ENCODE peak calls at places on chromosomes 13 and 19, in five cellular contexts. Q is esophagus squamous epithelium, G is keratinocyte, U is ovary, F is tibial artery. V is an unnamed sample.

GRCh38 chr13:107649071-107649470 is 566.3 kb downstream of the LIG4 start:
- DNase-seq in F (no peak), G (no peak), Q (no peak), U (no peak), V (no peak)

GRCh38 chr19:18948075-18948975 is 7.3 kb upstream of the HOMER3 start:
- DNase-seq in F (no peak), U (no peak), Q (no peak), G (no peak), V (no peak)

GRCh38 chr13:43981091-43981490 is 101.4 kb downstream of the LACC1 start:
- DNase-seq in F (no peak), U (no peak), G (no peak), Q (no peak), V (no peak)

GRCh38 chr19:15900504-15900903 is 2.6 kb upstream of the CYP4F2 start:
- DNase-seq in G (no peak), F (no peak), U (no peak), Q (no peak), V (no peak)

GRCh38 chr19:531753-532571 is at the start of gene CDC34:
- DNase-seq in U (no peak), F (no peak), G (no peak), Q (no peak), V (no peak)

GRCh38 chr13:38042771-38043170 is 173.2 kb upstream of the TRPC4 start:
- DNase-seq in U (no peak), F (no peak), Q (no peak), G (no peak), V (no peak)

GRCh38 chr13:111555268-111555633 is 234.8 kb downstream of the TEX29 start:
- DNase-seq in G (no peak), U (no peak), F (no peak), Q (no peak), V (no peak)

GRCh38 chr13:103130681-103131210 is 64.5 kb upstream of the SLC10A2 start:
- DNase-seq in F (no peak), G (peak; percentile 2), Q (no peak), U (no peak), V (no peak)

GRCh38 chr13:21133077-21133476 is 43.3 kb downstream of the SKA3 start:
- DNase-seq in Q (no peak), F (no peak), U (no peak), G (no peak), V (no peak)

GRCh38 chr19:10565028-10565566 is 713 bp downstream of the KRI1 start:
- DNase-seq in Q (no peak), G (no peak), F (peak; percentile 45), U (peak; percentile 42), V (no peak)

GRCh38 chr19:42074513-42075363 is 1.2 kb upstream of the ZNF574 start:
- DNase-seq in F (no peak), U (peak; percentile 33), Q (no peak), G (no peak), V (no peak)

GRCh38 chr13:30737511-30738342 is 2.4 kb downstream of the ALOX5AP start:
- DNase-seq in G (no peak), Q (no peak), U (no peak), F (no peak), V (no peak)

GRCh38 chr19:2083174-2083854 is 12.8 kb downstream of the MOB3A start:
- DNase-seq in G (no peak), F (no peak), Q (no peak), U (no peak), V (no peak)

GRCh38 chr13:110696776-110697175 is 9.1 kb downstream of the CARS2 start:
- DNase-seq in Q (no peak), G (no peak), U (no peak), F (no peak), V (no peak)

GRCh38 chr13:22451345-22451744 is 729.4 kb upstream of the SGCG start:
- DNase-seq in G (no peak), Q (no peak), U (no peak), F (no peak), V (no peak)

GRCh38 chr19:12796146-12797071 is 5.1 kb downstream of the JUNB start:
- DNase-seq in G (no peak), U (peak; percentile 73), Q (no peak), F (no peak), V (no peak)

GRCh38 chr13:99303863-99304521 is 3.2 kb downstream of the GPR183 start:
- DNase-seq in F (peak; percentile 33), U (no peak), G (no peak), Q (no peak), V (no peak)

GRCh38 chr13:33052446-33052845 is 36.2 kb downstream of the KL start:
- DNase-seq in G (no peak), U (no peak), F (no peak), Q (no peak), V (no peak)

GRCh38 chr19:1395194-1396018 is 5.9 kb downstream of the GAMT start:
- DNase-seq in U (peak; percentile 57), G (no peak), F (no peak), Q (no peak), V (no peak)

GRCh38 chr19:32566246-32566830 is 14.7 kb upstream of the PDCD5 start:
- DNase-seq in G (no peak), Q (no peak), U (no peak), F (no peak), V (no peak)

GRCh38 chr13:27120011-27120410 is 51.6 kb downstream of the USP12 start:
- DNase-seq in F (no peak), U (no peak), G (no peak), Q (no peak), V (no peak)

GRCh38 chr19:33456076-33456844 is 65.3 kb downstream of the PEPD start:
- DNase-seq in U (no peak), Q (no peak), F (no peak), G (no peak), V (no peak)

GRCh38 chr13:44050450-44051063 is 170.9 kb downstream of the LACC1 start:
- DNase-seq in F (no peak), U (no peak), G (no peak), Q (no peak), V (no peak)

GRCh38 chr13:113245858-113246791 is 36.7 kb downstream of the CUL4A start:
- DNase-seq in U (no peak), F (no peak), G (no peak), Q (no peak), V (no peak)
- H3K36me3 ChIP-seq in U (no peaks in the 10 kb centered on the region), F (peaks cover 83% of the 10 kb centered on the region), G (peaks cover 43% of the 10 kb centered on the region), Q (peaks cover 100% of the 10 kb centered on the region), V (peaks cover 22% of the 10 kb centered on the region)

GRCh38 chr19:58345558-58345957 is 7.7 kb downstream of the A1BG start:
- DNase-seq in G (no peak), Q (no peak), F (no peak), U (no peak), V (no peak)

GRCh38 chr19:58350001-58350801 is 3.1 kb downstream of the A1BG start:
- DNase-seq in F (no peak), U (no peak), G (no peak), Q (no peak), V (no peak)

GRCh38 chr19:58349590-58349989 is 3.7 kb downstream of the A1BG start:
- DNase-seq in F (no peak), Q (no peak), U (no peak), G (no peak), V (no peak)

GRCh38 chr19:58350871-58351557 is 2.3 kb downstream of the A1BG start:
- DNase-seq in U (no peak), Q (no peak), G (no peak), F (no peak), V (no peak)

GRCh38 chr19:58346961-58347929 is 6.0 kb downstream of the A1BG start:
- DNase-seq in G (no peak), F (peak; percentile 38), Q (no peak), U (no peak), V (no peak)
- H3K27me3 ChIP-seq in G (peaks cover 37% of the 10 kb centered on the region), F (peaks cover 3% of the 10 kb centered on the region), Q (peaks cover 56% of the 10 kb centered on the region), U (no peaks in the 10 kb centered on the region), V (no peaks in the 10 kb centered on the region)

GRCh38 chr19:38792250-38793111 is 3.5 kb downstream of the LGALS7B start:
- DNase-seq in F (no peak), U (no peak), Q (no peak), G (no peak), V (no peak)
- TF ChIP-seq CTCF in F (peak; percentile 6), U (no peak), Q (peak; percentile 55), G (peak; percentile 50), V (peak; percentile 38)

DNA sequence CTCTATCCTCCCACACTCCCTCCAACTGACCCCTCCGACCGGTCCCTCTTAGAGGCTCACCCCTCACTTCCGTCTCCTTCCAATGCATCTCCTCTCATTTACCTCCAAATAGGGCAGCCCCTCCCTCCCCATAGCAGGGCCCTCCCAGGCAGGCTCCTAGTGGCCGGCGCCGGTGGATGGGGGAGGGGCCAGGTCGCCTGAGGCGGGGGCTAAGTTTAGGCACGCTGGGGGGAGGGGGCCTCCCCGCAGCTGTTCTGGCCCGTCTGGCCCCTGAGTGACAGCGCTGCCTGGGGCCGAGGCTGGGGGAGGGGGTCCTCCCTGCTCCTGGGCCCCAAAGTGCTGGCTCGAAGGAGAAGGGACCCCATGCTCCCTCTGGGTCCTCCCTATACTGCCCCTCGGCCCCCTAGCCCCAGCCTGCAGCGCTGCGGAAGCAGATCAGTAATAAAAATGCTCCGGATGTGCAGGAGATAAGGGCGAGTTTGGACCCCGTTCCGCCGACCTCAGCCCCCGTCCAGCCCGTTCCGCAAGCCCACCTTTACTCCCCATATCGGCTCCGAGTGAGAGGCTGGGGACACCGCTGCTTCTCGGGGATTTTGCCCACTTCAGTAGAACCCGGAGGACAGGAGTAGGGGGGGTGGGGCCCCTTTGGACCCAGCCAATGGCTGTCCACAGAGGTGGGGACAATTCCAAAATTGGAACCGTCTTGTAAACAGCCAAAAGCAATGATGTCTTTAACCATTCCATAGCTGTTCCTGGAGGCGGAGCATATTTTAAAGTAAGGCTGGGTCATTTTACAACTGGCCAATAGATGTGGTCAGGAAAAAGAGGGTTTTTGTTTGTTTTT is 4.0 kb downstream of the RTN2 start:
- DNase-seq in G (no peak), F (peak; percentile 59), Q (no peak), U (no peak), V (peak; percentile 47)
- H3K36me3 ChIP-seq in G (peaks cover 5% of the 10 kb centered on the region), F (no peaks in the 10 kb centered on the region), Q (no peaks in the 10 kb centered on the region), U (no peaks in the 10 kb centered on the region), V (peaks cover 2% of the 10 kb centered on the region)

GRCh38 chr19:3097442-3097871 is 3.3 kb downstream of the GNA11 start:
- DNase-seq in Q (no peak), G (no peak), U (no peak), F (no peak), V (no peak)
- H3K27me3 ChIP-seq in Q (no peaks in the 10 kb centered on the region), G (no peaks in the 10 kb centered on the region), U (no peaks in the 10 kb centered on the region), F (no peaks in the 10 kb centered on the region), V (no peaks in the 10 kb centered on the region)

GRCh38 chr19:8491574-8491973 is 10.9 kb downstream of the PRAM1 start:
- DNase-seq in Q (no peak), G (no peak), U (no peak), F (no peak), V (no peak)

GRCh38 chr19:8488351-8488750 is 14.1 kb downstream of the PRAM1 start:
- DNase-seq in Q (no peak), G (no peak), U (no peak), F (no peak), V (no peak)

GRCh38 chr19:8490395-8490760 is 12.1 kb downstream of the PRAM1 start:
- DNase-seq in U (no peak), G (no peak), Q (no peak), F (no peak), V (no peak)

GRCh38 chr19:8490873-8491272 is 11.6 kb downstream of the PRAM1 start:
- DNase-seq in Q (no peak), G (no peak), U (no peak), F (no peak), V (no peak)

GRCh38 chr19:8489591-8490394 is 12.6 kb downstream of the PRAM1 start:
- DNase-seq in F (no peak), G (peak; percentile 76), Q (no peak), U (no peak), V (no peak)
- TF ChIP-seq CTCF in F (no peak), G (no peak), Q (no peak), U (no peak), V (no peak)